ENCODE peak calls at places on chromosomes 4 and X, in five cellular contexts. W, U, S, V and R are unnamed samples.

GRCh38 chr4:36088542-36088941 is 155.8 kb downstream of the ARAP2 start:
- DNase-seq in W (no peak), U (peak; percentile 1), S (peak; percentile 2), V (no peak), R (no peak)

GRCh38 chr4:111475696-111476095 is 669.6 kb upstream of the FAM241A start:
- DNase-seq in W (no peak), U (no peak), S (no peak), V (no peak), R (no peak)

GRCh38 chr4:76982638-76983579 is 33.4 kb downstream of the SEPTIN11 start:
- DNase-seq in W (no peak), U (no peak), S (peak; percentile 8), V (no peak), R (no peak)

GRCh38 chrX:52082578-52082977 is 13.6 kb upstream of the MAGED4B start:
- DNase-seq in W (no peak), U (no peak), S (no peak), V (no peak), R (no peak)

GRCh38 chr4:39642885-39643550 is 4.4 kb upstream of the SMIM14 start:
- DNase-seq in W (no peak), U (no peak), S (peak; percentile 66), V (no peak), R (no peak)

GRCh38 chr4:105956566-105956965 is 61.3 kb downstream of the NPNT start:
- DNase-seq in W (no peak), U (no peak), S (no peak), V (no peak), R (no peak)

GRCh38 chr4:164876680-164877324 is at the start of gene APELA:
- DNase-seq in W (no peak), U (peak; percentile 77), S (peak; percentile 3), V (no peak), R (no peak)

GRCh38 chr4:152590179-152591031 is 54.5 kb upstream of the FBXW7 start:
- DNase-seq in W (no peak), U (no peak), S (no peak), V (no peak), R (no peak)

GRCh38 chrX:70825366-70825765 is 83.1 kb downstream of the TEX11 start:
- DNase-seq in W (no peak), U (no peak), S (no peak), V (no peak), R (no peak)

GRCh38 chr4:57342406-57342805 is 232.2 kb upstream of the IGFBP7 start:
- DNase-seq in W (no peak), U (no peak), S (no peak), V (no peak), R (no peak)

GRCh38 chr4:8540072-8540471 is 40.1 kb upstream of the GPR78 start:
- DNase-seq in W (no peak), U (no peak), S (no peak), V (no peak), R (no peak)

GRCh38 chr4:60805500-60806313 is 394.4 kb upstream of the ADGRL3 start:
- DNase-seq in W (no peak), U (peak; percentile 51), S (peak; percentile 32), V (no peak), R (no peak)

GRCh38 chrX:111168314-111168713 is 72.3 kb downstream of the PAK3 start:
- DNase-seq in W (no peak), U (peak; percentile 34), S (peak; percentile 0), V (no peak), R (no peak)

GRCh38 chr4:177214935-177215334 is 94.7 kb upstream of the NEIL3 start:
- DNase-seq in W (no peak), U (no peak), S (no peak), V (no peak), R (no peak)

GRCh38 chr4:8741513-8742226 is 130.0 kb downstream of the HMX1 start:
- DNase-seq in W (no peak), U (no peak), S (no peak), V (no peak), R (no peak)

GRCh38 chrX:129577473-129577872 is 37.4 kb downstream of the OCRL start:
- DNase-seq in W (no peak), U (no peak), S (no peak), V (no peak), R (no peak)

GRCh38 chr4:46270986-46271596 is 118.8 kb downstream of the GABRA2 start:
- DNase-seq in W (no peak), U (peak; percentile 45), S (peak; percentile 17), V (no peak), R (no peak)

GRCh38 chr4:174549696-174550095 is 27.4 kb upstream of the HPGD start:
- DNase-seq in W (no peak), U (no peak), S (no peak), V (no peak), R (no peak)

GRCh38 chrX:21885568-21885967 is 29.8 kb downstream of the YY2 start:
- DNase-seq in W (no peak), U (peak; percentile 71), S (no peak), V (no peak), R (no peak)

GRCh38 chr4:106287353-106287969 is 28.5 kb downstream of the TBCK start:
- DNase-seq in W (no peak), U (no peak), S (peak; percentile 97), V (no peak), R (no peak)

GRCh38 chr4:78018271-78019049 is 38.7 kb upstream of the FRAS1 start:
- DNase-seq in W (no peak), U (peak; percentile 27), S (no peak), V (no peak), R (no peak)

GRCh38 chr4:182929296-182929695 is 12.1 kb upstream of the DCTD start:
- DNase-seq in W (no peak), U (no peak), S (peak; percentile 39), V (no peak), R (no peak)

GRCh38 chrX:47507204-47507878 is 24.3 kb upstream of the ZNF41 start:
- DNase-seq in W (no peak), U (no peak), S (no peak), V (no peak), R (no peak)

GRCh38 chr4:75821966-75822365 is 80.3 kb downstream of the PPEF2 start:
- DNase-seq in W (no peak), U (no peak), S (no peak), V (no peak), R (no peak)

GRCh38 chr4:169791527-169792156 is 33.9 kb upstream of the HPF1 start:
- DNase-seq in W (no peak), U (peak; percentile 66), S (peak; percentile 54), V (no peak), R (peak; percentile 22)
- H3K4me3 ChIP-seq in W (no peak overlapping the region), U (peak overlapping the region; percentile 8), S (no peak overlapping the region), V (peak overlapping the region; percentile 53), R (peak overlapping the region; percentile 28)

DNA sequence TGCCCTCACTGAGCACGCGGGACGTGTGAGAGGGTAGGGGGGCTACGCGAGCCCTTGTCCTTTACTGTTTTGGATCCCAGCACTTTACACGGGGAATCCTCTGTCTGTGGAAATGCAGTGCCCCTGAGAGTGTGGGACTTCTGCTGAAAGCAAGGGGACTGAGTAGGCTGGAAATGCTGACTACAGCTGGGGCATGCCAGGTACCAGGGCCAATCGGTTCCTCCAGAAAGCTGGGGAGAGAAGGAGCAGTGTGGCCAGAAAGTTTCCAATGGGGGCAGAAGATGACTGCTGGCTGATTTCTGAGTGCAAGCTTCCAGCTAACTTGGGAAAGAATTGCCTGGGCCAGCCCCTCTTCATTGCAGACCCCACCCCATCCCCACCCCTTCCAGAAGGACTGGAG is 1.5 kb downstream of the NHSL2 start:
- DNase-seq in W (no peak), U (peak; percentile 5), S (no peak), V (no peak), R (no peak)
- H3K4me3 ChIP-seq in W (no peak overlapping the region), U (peak overlapping the region; percentile 69), S (no peak overlapping the region), V (peak overlapping the region; percentile 63), R (no peak overlapping the region)

GRCh38 chrX:66912417-66912816 is 273.5 kb upstream of the EDA2R start:
- DNase-seq in W (no peak), U (no peak), S (no peak), V (no peak), R (no peak)

GRCh38 chrX:66919280-66919832 is 280.5 kb upstream of the EDA2R start:
- DNase-seq in W (no peak), U (no peak), S (no peak), V (no peak), R (no peak)

GRCh38 chrX:66918511-66918910 is 279.6 kb upstream of the EDA2R start:
- DNase-seq in W (no peak), U (no peak), S (no peak), V (no peak), R (no peak)

GRCh38 chrX:66914082-66914481 is 275.2 kb upstream of the EDA2R start:
- DNase-seq in W (no peak), U (no peak), S (peak; percentile 0), V (no peak), R (no peak)

DNA sequence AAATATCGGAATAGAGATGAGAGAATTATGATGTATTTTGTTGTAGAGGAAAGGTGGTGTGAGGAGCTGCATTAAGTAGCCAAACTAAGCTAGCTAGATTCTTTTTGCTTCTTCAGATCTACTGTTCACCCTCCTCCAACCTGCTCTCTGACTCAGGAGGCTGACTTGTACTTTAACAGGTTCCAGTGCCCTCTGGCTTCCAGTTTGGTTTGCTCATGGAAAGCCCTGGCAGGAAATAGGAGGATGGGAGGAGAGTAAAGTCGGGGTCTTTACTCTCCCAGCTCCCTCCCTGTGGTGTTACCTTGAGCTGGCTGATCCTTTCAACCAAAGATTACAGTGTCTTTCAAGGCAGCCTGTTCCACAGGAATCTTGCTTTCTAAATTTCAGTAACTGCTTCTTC is 277.0 kb upstream of the EDA2R start:
- DNase-seq in W (no peak), U (no peak), S (no peak), V (no peak), R (no peak)
- H3K4me3 ChIP-seq in W (no peak overlapping the region), U (no peak overlapping the region), S (no peak overlapping the region), V (no peak overlapping the region), R (no peak overlapping the region)

DNA sequence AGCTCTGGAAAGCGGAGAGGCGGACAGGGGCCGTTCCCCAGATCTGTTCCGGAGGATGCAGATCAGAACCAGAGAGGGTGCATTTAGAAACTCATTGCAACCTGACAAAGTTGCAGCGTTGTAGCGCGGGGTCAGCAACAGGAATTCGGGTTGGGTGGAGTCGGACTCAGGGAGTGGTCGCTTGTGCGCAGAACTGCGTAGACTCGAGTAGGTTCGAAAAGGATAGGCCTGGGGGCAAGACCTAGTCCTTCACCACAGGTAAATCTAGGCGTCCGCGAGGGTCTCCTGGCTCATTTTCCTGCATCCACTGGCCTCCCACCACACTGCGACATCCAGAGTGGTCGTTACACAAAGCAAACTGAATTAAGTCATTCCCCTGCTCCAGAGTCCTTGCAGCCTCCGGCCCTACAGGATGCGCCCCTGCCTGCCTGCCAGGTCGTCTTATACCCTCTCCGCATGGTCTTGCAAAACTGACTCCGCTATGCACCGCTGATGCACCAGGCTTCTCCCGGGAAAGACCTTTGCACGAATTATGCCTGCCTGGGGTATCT is 4.7 kb upstream of the ZNF518B start:
- DNase-seq in W (no peak), U (no peak), S (no peak), V (no peak), R (no peak)
- H3K4me3 ChIP-seq in W (peak overlapping the region; percentile 55), U (peak overlapping the region; percentile 29), S (no peak overlapping the region), V (peak overlapping the region; percentile 54), R (peak overlapping the region; percentile 42)